ENCODE peak calls at places on chromosomes 1 and 21, in four cellular contexts. I is hippocampal formation, Y is ovary, B is progenitor cell of endocrine pancreas. C is an unnamed sample.

GRCh38 chr1:243501002-243501401 is 245.2 kb downstream of the SDCCAG8 start:
- DNase-seq in I (peak), Y (no peak), B (no peak), C (no peak)

GRCh38 chr1:8465692-8466091 is 147.8 kb downstream of the SLC45A1 start:
- DNase-seq in I (no peak), Y (no peak), B (no peak), C (no peak)

GRCh38 chr1:37890378-37891014 is 31.1 kb upstream of the MTF1 start:
- DNase-seq in I (no peak), Y (no peak), B (no peak), C (no peak)

GRCh38 chr1:119674110-119674509 is 26.0 kb upstream of the ZNF697 start:
- DNase-seq in I (no peak), Y (no peak), B (no peak), C (no peak)

GRCh38 chr1:44112486-44112885 is 6.1 kb upstream of the KLF17 start:
- DNase-seq in I (no peak), Y (no peak), B (no peak), C (no peak)

GRCh38 chr1:247824023-247824422 is at the start of gene OR14A16:
- DNase-seq in I (no peak), Y (no peak), B (no peak), C (no peak)

GRCh38 chr21:38760017-38760761 is 45.5 kb upstream of the ETS2 start:
- DNase-seq in I (no peak), Y (no peak), B (no peak), C (no peak)

GRCh38 chr1:235008239-235008638 is 120.4 kb downstream of the TOMM20 start:
- DNase-seq in I (no peak), Y (no peak), B (no peak), C (no peak)

GRCh38 chr21:43774163-43774562 is 1.9 kb downstream of the CSTB start:
- DNase-seq in I (no peak), Y (no peak), B (no peak), C (no peak)

GRCh38 chr1:2208309-2209239 is 14.0 kb upstream of the FAAP20 start:
- DNase-seq in I (no peak), Y (peak), B (no peak), C (peak)

GRCh38 chr21:29208666-29209059 is 78.2 kb downstream of the MAP3K7CL start:
- DNase-seq in I (no peak), Y (no peak), B (no peak), C (no peak)

GRCh38 chr21:42009018-42009830 is 936 bp downstream of the ZBTB21 start:
- DNase-seq in I (peak), Y (no peak), B (peak), C (peak)

GRCh38 chr1:186113454-186113853 is 261.6 kb downstream of the TPR start:
- DNase-seq in I (no peak), Y (no peak), B (no peak), C (no peak)

GRCh38 chr1:100528861-100529260 is 9.1 kb upstream of the GPR88 start:
- DNase-seq in I (no peak), Y (no peak), B (no peak), C (no peak)

GRCh38 chr1:24413350-24414163 is at the start of gene STPG1:
- DNase-seq in I (peak), Y (peak), B (peak), C (peak)

GRCh38 chr1:110242062-110242461 is 31.9 kb downstream of the KCNC4 start:
- DNase-seq in I (no peak), Y (no peak), B (no peak), C (no peak)

GRCh38 chr1:74937176-74937575 is 197.0 kb upstream of the LHX8 start:
- DNase-seq in I (no peak), Y (no peak), B (no peak), C (no peak)

GRCh38 chr1:93338426-93338825 is 7.3 kb upstream of the DR1 start:
- DNase-seq in I (no peak), Y (no peak), B (no peak), C (no peak)

GRCh38 chr1:25247829-25248754 is 838 bp upstream of the RSRP1 start:
- DNase-seq in I (no peak), Y (no peak), B (no peak), C (no peak)

GRCh38 chr21:38478782-38479181 is 19.5 kb downstream of the ERG start:
- DNase-seq in I (no peak), Y (no peak), B (no peak), C (no peak)

GRCh38 chr1:151799179-151800022 is 5.8 kb downstream of the LINGO4 start:
- DNase-seq in I (no peak), Y (no peak), B (no peak), C (no peak)

GRCh38 chr1:174623640-174624039 is 175.9 kb downstream of the GPR52 start:
- DNase-seq in I (no peak), Y (no peak), B (no peak), C (no peak)

GRCh38 chr1:111213412-111213811 is 13.0 kb upstream of the DENND2D start:
- DNase-seq in I (no peak), Y (no peak), B (no peak), C (no peak)

GRCh38 chr21:26966978-26967913 is at the start of gene ADAMTS5:
- DNase-seq in I (no peak), Y (peak), B (peak), C (peak)

GRCh38 chr1:156667610-156667967 is 9.6 kb downstream of the NES start:
- DNase-seq in I (no peak), Y (no peak), B (no peak), C (peak)

GRCh38 chr1:26351591-26352337 is 2.2 kb downstream of the CRYBG2 start:
- DNase-seq in I (no peak), Y (no peak), B (no peak), C (no peak)

GRCh38 chr1:2132222-2133038 is 62.1 kb downstream of the FAAP20 start:
- DNase-seq in I (peak), Y (peak), B (no peak), C (peak)

GRCh38 chr1:91026777-91027176 is 4.9 kb upstream of the ZNF644 start:
- DNase-seq in I (no peak), Y (no peak), B (no peak), C (no peak)

GRCh38 chr1:109630881-109631512 is 11.4 kb downstream of the AMPD2 start:
- DNase-seq in I (no peak), Y (no peak), B (no peak), C (no peak)

GRCh38 chr21:38267991-38268858 is 11.4 kb downstream of the KCNJ15 start:
- DNase-seq in I (no peak), Y (no peak), B (no peak), C (no peak)

GRCh38 chr1:21322681-21323016 is 32.4 kb upstream of the ECE1 start:
- DNase-seq in I (no peak), Y (no peak), B (no peak), C (no peak)

GRCh38 chr1:54012008-54012325 is 6.0 kb downstream of the LDLRAD1 start:
- DNase-seq in I (no peak), Y (no peak), B (no peak), C (no peak)

C was measured in uterus.